ENCODE peak calls at places on chromosome 21, in four cellular contexts. X, V, W and Q are unnamed samples.

GRCh38 chr21:44617071-44617501 is 5.2 kb downstream of the KRTAP10-8 start:
- DNase-seq in X (no peak), V (no peak), W (no peak), Q (peak)

GRCh38 chr21:38244885-38245869 is 11.6 kb upstream of the KCNJ15 start:
- DNase-seq in V (no peak), X (peak), W (no peak), Q (no peak)

GRCh38 chr21:31444061-31444460 is 100.0 kb upstream of the TIAM1 start:
- DNase-seq in W (no peak), V (no peak), X (no peak), Q (no peak)

GRCh38 chr21:43187715-43188114 is 18.9 kb downstream of the CRYAA start:
- DNase-seq in V (no peak), X (no peak), W (no peak), Q (no peak)

GRCh38 chr21:36544545-36544944 is 64.6 kb upstream of the CLDN14 start:
- DNase-seq in W (no peak), V (no peak), X (no peak), Q (no peak)

GRCh38 chr21:43959231-43960041 is 52.7 kb upstream of the TRAPPC10 start:
- DNase-seq in W (no peak), X (no peak), V (no peak), Q (peak)

GRCh38 chr21:15138475-15138874 is 73.7 kb upstream of the NRIP1 start:
- DNase-seq in W (no peak), X (no peak), V (no peak), Q (no peak)

GRCh38 chr21:42681296-42682206 is 28.1 kb downstream of the PDE9A start:
- DNase-seq in X (no peak), W (no peak), V (no peak), Q (no peak)

GRCh38 chr21:29849735-29850176 is 90.0 kb downstream of the GRIK1 start:
- DNase-seq in V (peak), W (peak), X (peak), Q (peak)

GRCh38 chr21:46621457-46622182 is 13.9 kb upstream of the PRMT2 start:
- DNase-seq in V (no peak), X (no peak), W (no peak), Q (no peak)

GRCh38 chr21:26140185-26140584 is 30.4 kb downstream of the APP start:
- DNase-seq in V (peak), X (no peak), W (no peak), Q (no peak)

GRCh38 chr21:34761758-34762330 is 93.0 kb downstream of the CLIC6 start:
- DNase-seq in W (no peak), V (no peak), X (no peak), Q (no peak)

GRCh38 chr21:33232640-33233039 is 2.9 kb downstream of the IFNAR2 start:
- DNase-seq in W (no peak), V (no peak), X (no peak), Q (no peak)

GRCh38 chr21:33025471-33026298 is at the start of gene OLIG2:
- DNase-seq in X (no peak), W (no peak), V (no peak), Q (peak)

GRCh38 chr21:45954271-45954670 is 27.3 kb upstream of the COL6A1 start:
- DNase-seq in X (no peak), V (peak), W (no peak), Q (no peak)

GRCh38 chr21:33825898-33826297 is 89.7 kb downstream of the ATP5PO start:
- DNase-seq in V (no peak), X (no peak), W (no peak), Q (no peak)

GRCh38 chr21:35697321-35697808 is 363.0 kb downstream of the SETD4 start:
- DNase-seq in W (peak), V (peak), X (no peak), Q (no peak)

GRCh38 chr21:44379991-44380865 is 26.8 kb downstream of the TRPM2 start:
- DNase-seq in X (no peak), W (peak), V (no peak), Q (no peak)

GRCh38 chr21:42469272-42469671 is 26.8 kb downstream of the RSPH1 start:
- DNase-seq in V (no peak), W (no peak), X (no peak), Q (no peak)

GRCh38 chr21:28473530-28474225 is 519.0 kb downstream of the LTN1 start:
- DNase-seq in X (no peak), V (no peak), W (no peak), Q (no peak)

GRCh38 chr21:44049182-44049581 is 37.1 kb downstream of the TRAPPC10 start:
- DNase-seq in W (no peak), V (no peak), X (no peak), Q (no peak)

GRCh38 chr21:25735895-25736597 is 1.3 kb downstream of the GABPA start:
- DNase-seq in W (no peak), X (no peak), V (no peak), Q (no peak)

GRCh38 chr21:32965281-32965680 is 60.5 kb upstream of the OLIG2 start:
- DNase-seq in V (no peak), X (no peak), W (no peak), Q (no peak)

GRCh38 chr21:46205121-46205520 is 20.9 kb upstream of the SPATC1L start:
- DNase-seq in W (no peak), X (no peak), V (no peak), Q (peak)

GRCh38 chr21:34595457-34595856 is 19.5 kb downstream of the RCAN1 start:
- DNase-seq in W (no peak), V (no peak), X (no peak), Q (no peak)